ENCODE peak calls at places on chromosomes 11 and 22, in five cellular contexts. One of them, this sample, is unnamed.

GRCh38 chr22:38017272-38017920 is 33.0 kb upstream of the SOX10 start:
- DNase-seq in brain pericyte: no peak
- DNase-seq in cardiac muscle cell: peak; percentile 78
- DNase-seq in mesenchymal stem cell: no peak
- DNase-seq in MCF 10A: peak; percentile 66
- DNase-seq in this sample: no peak

GRCh38 chr22:44947029-44947428 is 62.8 kb downstream of the PHF21B start:
- DNase-seq in brain pericyte: no peak
- DNase-seq in MCF 10A: no peak
- DNase-seq in mesenchymal stem cell: no peak
- DNase-seq in cardiac muscle cell: no peak
- DNase-seq in this sample: no peak

GRCh38 chr11:111426615-111427014 is 47.5 kb upstream of the POU2AF1 start:
- DNase-seq in brain pericyte: no peak
- DNase-seq in cardiac muscle cell: no peak
- DNase-seq in mesenchymal stem cell: no peak
- DNase-seq in MCF 10A: peak; percentile 81
- DNase-seq in this sample: peak; percentile 68

GRCh38 chr11:2846056-2846455 is 39.5 kb downstream of the CDKN1C start:
- DNase-seq in brain pericyte: no peak
- DNase-seq in MCF 10A: peak; percentile 33
- DNase-seq in mesenchymal stem cell: peak; percentile 78
- DNase-seq in cardiac muscle cell: peak; percentile 21
- DNase-seq in this sample: peak; percentile 11

GRCh38 chr22:25698986-25699385 is 43.0 kb upstream of the MYO18B start:
- DNase-seq in mesenchymal stem cell: no peak
- DNase-seq in brain pericyte: no peak
- DNase-seq in MCF 10A: no peak
- DNase-seq in cardiac muscle cell: no peak
- DNase-seq in this sample: no peak

GRCh38 chr11:94968334-94968958 is 4.9 kb downstream of the CWC15 start:
- DNase-seq in MCF 10A: peak; percentile 34
- DNase-seq in cardiac muscle cell: peak; percentile 62
- DNase-seq in mesenchymal stem cell: peak; percentile 67
- DNase-seq in brain pericyte: no peak
- DNase-seq in this sample: peak; percentile 26

GRCh38 chr11:126437731-126438130 is 82.2 kb downstream of the ST3GAL4 start:
- DNase-seq in MCF 10A: no peak
- DNase-seq in mesenchymal stem cell: no peak
- DNase-seq in cardiac muscle cell: no peak
- DNase-seq in brain pericyte: no peak
- DNase-seq in this sample: no peak

GRCh38 chr11:68150029-68150428 is 28.8 kb upstream of the CHKA start:
- DNase-seq in MCF 10A: peak; percentile 64
- DNase-seq in brain pericyte: no peak
- DNase-seq in mesenchymal stem cell: peak; percentile 22
- DNase-seq in cardiac muscle cell: peak; percentile 93
- DNase-seq in this sample: peak; percentile 45

GRCh38 chr22:35422936-35423335 is 23.0 kb downstream of the MCM5 start:
- DNase-seq in MCF 10A: no peak
- DNase-seq in brain pericyte: no peak
- DNase-seq in mesenchymal stem cell: no peak
- DNase-seq in cardiac muscle cell: no peak
- DNase-seq in this sample: no peak

GRCh38 chr22:48138427-48138826 is 1376.0 kb downstream of the TBC1D22A start:
- DNase-seq in MCF 10A: no peak
- DNase-seq in cardiac muscle cell: no peak
- DNase-seq in mesenchymal stem cell: no peak
- DNase-seq in brain pericyte: no peak
- DNase-seq in this sample: no peak

GRCh38 chr11:46246514-46246913 is 30.9 kb upstream of the CREB3L1 start:
- DNase-seq in mesenchymal stem cell: peak; percentile 59
- DNase-seq in MCF 10A: no peak
- DNase-seq in cardiac muscle cell: peak; percentile 39
- DNase-seq in brain pericyte: no peak
- DNase-seq in this sample: no peak

GRCh38 chr11:47768090-47768620 is 1.0 kb upstream of the FNBP4 start:
- DNase-seq in MCF 10A: peak; percentile 83
- DNase-seq in brain pericyte: no peak
- DNase-seq in cardiac muscle cell: peak; percentile 87
- DNase-seq in mesenchymal stem cell: peak; percentile 74
- DNase-seq in this sample: peak; percentile 66

GRCh38 chr11:94194712-94195111 is 66.1 kb downstream of the PANX1 start:
- DNase-seq in cardiac muscle cell: no peak
- DNase-seq in MCF 10A: peak; percentile 94
- DNase-seq in mesenchymal stem cell: no peak
- DNase-seq in brain pericyte: no peak
- DNase-seq in this sample: peak; percentile 55

GRCh38 chr11:121645596-121645995 is 192.8 kb upstream of the SORL1-AS1 start:
- DNase-seq in brain pericyte: no peak
- DNase-seq in MCF 10A: no peak
- DNase-seq in cardiac muscle cell: no peak
- DNase-seq in mesenchymal stem cell: no peak
- DNase-seq in this sample: no peak

GRCh38 chr22:28333106-28333505 is 346.5 kb downstream of the TTC28 start:
- DNase-seq in cardiac muscle cell: no peak
- DNase-seq in brain pericyte: no peak
- DNase-seq in MCF 10A: no peak
- DNase-seq in mesenchymal stem cell: no peak
- DNase-seq in this sample: no peak

GRCh38 chr11:117458275-117459120 is 130.8 kb downstream of the CEP164 start:
- DNase-seq in MCF 10A: peak; percentile 8
- DNase-seq in mesenchymal stem cell: no peak
- DNase-seq in brain pericyte: no peak
- DNase-seq in cardiac muscle cell: no peak
- DNase-seq in this sample: peak; percentile 69

GRCh38 chr22:29225422-29226090 is 19.9 kb downstream of the EMID1 start:
- DNase-seq in cardiac muscle cell: peak; percentile 23
- DNase-seq in brain pericyte: no peak
- DNase-seq in mesenchymal stem cell: peak; percentile 73
- DNase-seq in MCF 10A: peak; percentile 21
- DNase-seq in this sample: no peak

GRCh38 chr11:134347441-134347840 is 15.7 kb downstream of the GLB1L2 start:
- DNase-seq in brain pericyte: no peak
- DNase-seq in MCF 10A: no peak
- DNase-seq in cardiac muscle cell: no peak
- DNase-seq in mesenchymal stem cell: no peak
- DNase-seq in this sample: no peak

GRCh38 chr11:73243093-73243485 is 25.0 kb downstream of the P2RY2 start:
- DNase-seq in brain pericyte: no peak
- DNase-seq in mesenchymal stem cell: no peak
- DNase-seq in cardiac muscle cell: no peak
- DNase-seq in MCF 10A: no peak
- DNase-seq in this sample: no peak

GRCh38 chr22:32868928-32869327 is 67.4 kb downstream of the TIMP3 start:
- DNase-seq in mesenchymal stem cell: no peak
- DNase-seq in cardiac muscle cell: no peak
- DNase-seq in MCF 10A: no peak
- DNase-seq in brain pericyte: no peak
- DNase-seq in this sample: no peak

This sample was measured in RWPE1.